ENCODE peak calls at places on chromosome 2, in nine cellular contexts. L is Peyer's patch, O is body of pancreas, D is GM12891, B is uterus, C is prostate gland, E is HCT116, M is suprapubic skin, Z is ovary. Y is an unnamed sample.
A peak's percentile ranks its signal among the peaks of the same experiment; 100 is the strongest.

GRCh38 chr2:31739156-31739555 is 158.4 kb upstream of the SRD5A2 start:
- DNase-seq in B (no peak), M (no peak), C (no peak), D (no peak), O (no peak), L (no peak), E (no peak), Z (no peak), Y (no peak)

GRCh38 chr2:183070942-183071844 is 7.4 kb upstream of the DUSP19 start:
- DNase-seq in C (no peak), E (no peak), Z (no peak), B (no peak), D (no peak), O (peak; percentile 58), L (no peak), M (no peak), Y (peak; percentile 22)

GRCh38 chr2:62475172-62476011 is 30.6 kb downstream of the TMEM17 start:
- DNase-seq in E (no peak), L (no peak), B (no peak), Z (no peak), C (peak; percentile 42), M (no peak), O (peak; percentile 52), D (no peak), Y (no peak)

GRCh38 chr2:41981417-41981816 is 66.4 kb upstream of the PKDCC start:
- DNase-seq in M (no peak), C (no peak), E (no peak), O (no peak), D (no peak), Z (no peak), L (no peak), B (no peak), Y (no peak)

GRCh38 chr2:20186078-20186854 is 38.7 kb downstream of the SDC1 start:
- DNase-seq in M (no peak), O (peak; percentile 59), D (peak; percentile 59), E (no peak), Z (no peak), B (no peak), C (no peak), L (no peak), Y (peak; percentile 35)

GRCh38 chr2:218805627-218806026 is 23.7 kb downstream of the CYP27A1 start:
- DNase-seq in B (no peak), M (no peak), C (peak; percentile 35), D (no peak), Z (no peak), O (no peak), L (no peak), E (no peak), Y (no peak)

GRCh38 chr2:160417745-160418397 is 75.7 kb downstream of the RBMS1 start:
- DNase-seq in C (no peak), B (no peak), M (no peak), D (no peak), Z (no peak), L (no peak), O (no peak), E (no peak), Y (no peak)

GRCh38 chr2:241612156-241613017 is 24.6 kb downstream of the THAP4 start:
- DNase-seq in M (no peak), Z (no peak), E (no peak), D (no peak), L (no peak), C (no peak), B (no peak), O (no peak), Y (no peak)

GRCh38 chr2:30661173-30662107 is 145.8 kb downstream of the CAPN13 start:
- DNase-seq in Z (no peak), O (no peak), L (no peak), M (no peak), E (no peak), B (no peak), D (no peak), C (no peak), Y (no peak)

GRCh38 chr2:158818511-158818910 is 23.4 kb downstream of the DAPL1 start:
- DNase-seq in M (no peak), Z (no peak), D (no peak), O (no peak), C (no peak), L (no peak), B (no peak), E (no peak), Y (no peak)

GRCh38 chr2:32355976-32356734 is 668 bp upstream of the BIRC6 start:
- DNase-seq in B (no peak), D (no peak), M (no peak), C (no peak), E (no peak), L (no peak), O (no peak), Z (no peak), Y (peak; percentile 42)

DNA sequence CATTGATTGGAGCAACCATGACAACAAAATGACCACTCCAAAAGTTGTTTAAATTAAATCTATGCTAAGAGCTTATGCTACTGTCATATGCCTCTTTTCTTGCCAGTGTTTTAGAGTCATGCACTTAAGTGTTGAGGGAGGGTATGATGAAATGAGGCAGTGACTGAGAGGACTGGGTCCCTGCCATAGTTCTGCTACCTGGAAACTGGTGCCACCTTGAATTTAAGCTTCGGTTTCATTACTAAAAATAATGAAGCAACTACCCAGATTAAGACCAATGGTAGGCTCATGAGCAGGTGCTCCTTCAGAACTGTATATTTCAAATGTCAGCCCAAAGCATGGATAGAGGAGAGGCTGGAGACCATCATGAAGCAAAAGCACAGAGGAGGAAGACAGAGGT is 182.9 kb upstream of the DDX18 start:
- DNase-seq in C (no peak), E (no peak), M (no peak), D (no peak), L (no peak), Z (no peak), B (no peak), O (no peak), Y (no peak)
- TF ChIP-seq POLR2A in C (no peak), E (no peak), M (no peak), D (no peak), L (no peak), Z (no peak), B (no peak), O (no peak), Y (no peak)

DNA sequence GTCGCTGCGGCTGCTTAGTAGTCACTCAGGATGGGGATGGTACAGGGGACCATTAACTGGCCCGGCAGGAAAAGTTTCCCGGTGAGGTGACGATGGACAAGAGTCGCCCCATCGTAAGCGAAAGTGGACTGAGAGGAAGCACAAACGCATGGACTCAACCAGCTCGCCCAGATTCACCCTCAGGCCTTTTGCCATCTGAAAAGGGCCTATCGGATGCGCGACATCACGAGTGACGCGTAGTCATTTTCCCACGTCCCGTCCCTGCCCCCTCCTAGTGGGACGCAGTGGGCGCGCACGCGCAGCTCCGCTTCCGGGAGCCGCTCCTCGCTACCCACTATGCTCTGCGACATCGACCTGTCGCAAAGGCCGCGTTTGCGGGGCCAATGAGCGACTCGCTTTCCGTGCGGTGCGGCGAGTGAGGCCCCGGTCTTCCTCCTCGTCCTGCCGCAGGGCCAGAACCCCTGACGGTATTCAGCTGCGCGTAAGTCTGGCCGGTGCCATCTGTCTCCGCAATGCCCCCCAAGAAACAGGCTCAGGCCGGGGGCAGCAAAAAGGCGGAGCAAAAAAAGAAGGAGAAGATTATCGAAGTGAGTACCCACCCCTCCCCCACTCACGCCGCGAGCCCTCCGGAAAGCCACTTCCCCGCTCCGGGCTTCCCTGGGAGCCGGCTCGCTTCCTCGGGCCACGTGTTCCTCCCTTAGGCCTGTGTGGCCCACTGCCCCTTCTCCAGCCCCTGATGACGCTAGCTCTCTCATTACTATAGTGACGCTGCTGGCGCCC is at the start of gene ZC3H15:
- DNase-seq in M (peak; percentile 98), B (peak; percentile 95), D (peak; percentile 59), C (peak; percentile 95), E (peak; percentile 95), L (peak; percentile 91), O (peak; percentile 97), Z (peak; percentile 96), Y (peak; percentile 98)
- TF ChIP-seq POLR2A in M (peak; percentile 82), B (peak; percentile 69), D (peak; percentile 96), C (peak; percentile 87), E (peak; percentile 79), L (peak; percentile 80), O (peak; percentile 90), Z (peak; percentile 91), Y (peak; percentile 98)

GRCh38 chr2:64260093-64260808 is 116.0 kb upstream of the PELI1 start:
- DNase-seq in Z (no peak), D (no peak), L (no peak), O (no peak), C (no peak), E (no peak), M (no peak), B (no peak), Y (no peak)

GRCh38 chr2:64260817-64261216 is 116.6 kb upstream of the PELI1 start:
- DNase-seq in E (no peak), C (peak; percentile 16), L (peak; percentile 80), M (peak; percentile 72), D (no peak), B (peak; percentile 51), Z (no peak), O (no peak), Y (peak; percentile 12)

GRCh38 chr2:64262068-64262467 is 117.8 kb upstream of the PELI1 start:
- DNase-seq in E (no peak), C (no peak), Z (no peak), O (peak; percentile 47), D (no peak), B (peak; percentile 46), L (no peak), M (no peak), Y (no peak)

GRCh38 chr2:64263315-64263714 is 119.1 kb upstream of the PELI1 start:
- DNase-seq in L (no peak), C (no peak), D (no peak), M (no peak), B (peak; percentile 46), Z (no peak), O (no peak), E (no peak), Y (no peak)

DNA sequence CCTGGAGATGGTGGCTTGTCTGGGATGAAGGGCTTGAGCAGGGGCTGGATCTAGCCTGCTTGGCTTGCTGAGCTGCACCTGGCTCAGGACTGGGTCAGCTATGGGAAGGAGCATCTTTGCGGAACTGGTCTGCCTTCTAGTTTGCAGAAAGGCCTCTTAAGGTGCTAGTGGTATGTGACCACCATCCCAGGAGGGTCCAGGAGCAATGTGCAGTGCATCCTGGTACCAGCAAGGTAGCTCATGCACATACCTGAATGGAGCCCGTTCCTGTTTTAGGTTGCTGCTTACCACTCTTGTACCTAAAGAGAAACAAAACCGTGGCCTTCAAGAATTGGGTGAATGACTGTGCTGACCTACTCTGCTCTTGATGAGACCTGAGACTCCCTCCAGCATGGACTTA is 118.6 kb upstream of the PELI1 start:
- DNase-seq in L (no peak), E (no peak), Z (no peak), D (no peak), B (no peak), O (no peak), C (no peak), M (no peak), Y (no peak)
- TF ChIP-seq POLR2A in L (no peak), E (no peak), Z (no peak), D (no peak), B (no peak), O (no peak), C (no peak), M (no peak), Y (no peak)

DNA sequence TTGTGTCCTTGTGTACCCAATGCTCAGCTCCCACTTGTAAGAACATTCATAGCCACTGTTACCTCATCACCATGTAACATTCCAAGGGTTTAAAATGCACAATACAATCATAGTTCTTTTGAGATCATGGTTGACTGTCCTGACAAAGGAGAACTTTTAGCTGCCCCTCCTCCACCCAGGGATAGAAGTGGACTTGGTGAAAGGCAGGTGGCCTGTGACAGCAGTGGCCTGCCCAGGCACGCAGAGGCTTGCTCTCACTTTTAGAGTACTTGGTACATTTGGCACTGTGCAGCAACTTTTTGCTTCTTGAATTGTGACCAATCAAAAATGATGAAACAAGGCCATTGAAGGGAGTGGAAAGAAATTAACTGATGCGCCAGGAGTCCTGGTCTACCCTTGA is 108.7 kb downstream of the ANKRD44 start:
- DNase-seq in D (no peak), B (no peak), C (no peak), O (no peak), L (no peak), Z (no peak), M (no peak), E (no peak), Y (no peak)
- TF ChIP-seq POLR2A in D (no peak), B (no peak), C (no peak), O (no peak), L (no peak), Z (no peak), M (no peak), E (no peak), Y (no peak)

Y was measured in erythroblast.